ENCODE peak calls at places on chromosomes 1 and 21, in ten cellular contexts. B, O, V, D, H, R, I, L, J and Y are unnamed samples.
A peak's percentile ranks its signal among the peaks of the same experiment; 100 is the strongest.

GRCh38 chr1:25198731-25199231 is 33.5 kb downstream of the SYF2 start:
- DNase-seq in B (no peak), O (no peak), V (no peak), D (no peak), H (peak; percentile 22), R (no peak), I (no peak), L (no peak), J (no peak), Y (no peak)

GRCh38 chr1:84442256-84442655 is 36.8 kb upstream of the RPF1 start:
- DNase-seq in B (no peak), O (peak; percentile 77), V (peak; percentile 94), D (no peak), H (no peak), R (peak; percentile 65), I (no peak), L (no peak), J (no peak), Y (peak; percentile 88)

GRCh38 chr21:31180256-31181088 is 142.2 kb upstream of the KRTAP19-8 start:
- DNase-seq in B (no peak), O (no peak), V (peak; percentile 54), D (no peak), H (no peak), R (peak; percentile 39), I (no peak), L (no peak), J (no peak), Y (peak; percentile 3)

GRCh38 chr1:57987507-57987906 is 559.0 kb downstream of the OMA1 start:
- DNase-seq in B (no peak), O (no peak), V (no peak), D (no peak), H (no peak), R (no peak), I (no peak), L (no peak), J (no peak), Y (no peak)

GRCh38 chr1:37070126-37070525 is 35.8 kb upstream of the GRIK3 start:
- DNase-seq in B (no peak), O (no peak), V (no peak), D (no peak), H (no peak), R (no peak), I (no peak), L (no peak), J (no peak), Y (no peak)

GRCh38 chr1:50750021-50750619 is 209.9 kb downstream of the FAF1 start:
- DNase-seq in B (no peak), O (peak; percentile 18), V (peak; percentile 36), D (no peak), H (no peak), R (no peak), I (no peak), L (no peak), J (no peak), Y (peak; percentile 30)

GRCh38 chr1:2052096-2052569 is 1.9 kb downstream of the PRKCZ start:
- DNase-seq in B (no peak), O (no peak), V (no peak), D (no peak), H (no peak), R (no peak), I (no peak), L (no peak), J (no peak), Y (no peak)

GRCh38 chr1:185595835-185596667 is 138.1 kb upstream of the HMCN1 start:
- DNase-seq in B (no peak), O (peak; percentile 14), V (peak; percentile 56), D (peak; percentile 28), H (peak; percentile 55), R (peak; percentile 54), I (no peak), L (peak; percentile 71), J (no peak), Y (peak; percentile 22)

GRCh38 chr21:27261676-27262075 is 294.8 kb upstream of the ADAMTS5 start:
- DNase-seq in B (no peak), O (no peak), V (no peak), D (no peak), H (no peak), R (no peak), I (no peak), L (no peak), J (no peak), Y (no peak)

GRCh38 chr1:145708063-145708462 is 895 bp upstream of the PDZK1 start:
- DNase-seq in B (no peak), O (no peak), V (peak; percentile 66), D (no peak), H (no peak), R (peak; percentile 55), I (no peak), L (no peak), J (no peak), Y (peak; percentile 48)

GRCh38 chr1:41673806-41674205 is 189.3 kb upstream of the EDN2 start:
- DNase-seq in B (no peak), O (no peak), V (peak; percentile 17), D (peak; percentile 19), H (no peak), R (peak; percentile 58), I (no peak), L (no peak), J (no peak), Y (no peak)

GRCh38 chr1:222754386-222755139 is 17.6 kb downstream of the FAM177B start:
- DNase-seq in B (peak; percentile 70), O (peak; percentile 93), V (peak; percentile 96), D (no peak), H (no peak), R (no peak), I (peak; percentile 23), L (no peak), J (no peak), Y (peak; percentile 99)

GRCh38 chr1:198641506-198641905 is 2.7 kb downstream of the PTPRC start:
- DNase-seq in B (no peak), O (no peak), V (peak; percentile 43), D (no peak), H (no peak), R (no peak), I (no peak), L (no peak), J (no peak), Y (no peak)

GRCh38 chr1:41355356-41355755 is 5.9 kb upstream of the FOXO6 start:
- DNase-seq in B (no peak), O (no peak), V (no peak), D (no peak), H (no peak), R (no peak), I (no peak), L (no peak), J (no peak), Y (no peak)

GRCh38 chr1:24850353-24850905 is 79.6 kb downstream of the RUNX3 start:
- DNase-seq in B (no peak), O (no peak), V (peak; percentile 55), D (no peak), H (no peak), R (no peak), I (no peak), L (no peak), J (no peak), Y (no peak)

GRCh38 chr1:236301958-236302335 is 20.2 kb upstream of the ERO1B start:
- DNase-seq in B (no peak), O (no peak), V (no peak), D (no peak), H (peak; percentile 63), R (no peak), I (no peak), L (no peak), J (peak; percentile 55), Y (no peak)

GRCh38 chr1:236302941-236303340 is 21.2 kb upstream of the ERO1B start:
- DNase-seq in B (no peak), O (no peak), V (no peak), D (no peak), H (no peak), R (no peak), I (no peak), L (no peak), J (no peak), Y (no peak)

GRCh38 chr1:236301080-236301957 is 19.6 kb upstream of the ERO1B start:
- DNase-seq in B (no peak), O (no peak), V (no peak), D (no peak), H (peak; percentile 48), R (no peak), I (no peak), L (no peak), J (peak; percentile 89), Y (no peak)

GRCh38 chr1:236304682-236305081 is 22.9 kb upstream of the ERO1B start:
- DNase-seq in B (no peak), O (no peak), V (no peak), D (no peak), H (no peak), R (no peak), I (no peak), L (no peak), J (no peak), Y (no peak)

GRCh38 chr1:236303675-236304074 is 21.9 kb upstream of the ERO1B start:
- DNase-seq in B (no peak), O (no peak), V (no peak), D (peak; percentile 7), H (no peak), R (peak; percentile 62), I (no peak), L (no peak), J (no peak), Y (no peak)
- TF ChIP-seq CTCF in B (no peak), O (no peak), V (no peak), D (no peak), H (no peak), R (peak; percentile 19), I (no peak), L (no peak), J (no peak), Y (no peak)

GRCh38 chr1:32886012-32886827 is at the start of gene HPCA:
- DNase-seq in B (no peak), O (peak; percentile 26), V (peak; percentile 48), D (no peak), H (peak; percentile 68), R (peak; percentile 70), I (no peak), L (peak; percentile 90), J (no peak), Y (no peak)
- TF ChIP-seq CTCF in B (no peak), O (peak; percentile 61), V (peak; percentile 91), D (peak; percentile 18), H (peak; percentile 40), R (peak; percentile 59), I (peak; percentile 28), L (peak; percentile 30), J (peak; percentile 21), Y (peak; percentile 77)

DNA sequence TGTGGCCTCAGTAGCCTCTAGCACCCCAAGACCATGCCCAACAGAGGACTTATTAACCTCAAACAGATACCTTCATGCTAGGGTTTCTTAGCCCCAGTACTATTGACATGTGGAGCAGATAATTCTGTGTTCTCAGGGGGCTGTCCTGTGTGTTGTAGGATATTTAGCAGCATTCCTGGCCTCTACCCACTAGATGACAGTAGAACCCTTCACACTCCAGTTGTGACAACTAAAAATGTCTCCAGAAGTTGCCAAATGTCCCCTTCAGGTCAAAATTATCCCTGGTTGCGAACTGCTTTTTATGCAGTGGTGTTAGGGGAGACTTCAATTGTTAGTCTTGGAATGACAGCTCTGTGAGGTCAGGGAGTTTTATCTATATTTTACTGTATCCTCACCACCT is 8.1 kb downstream of the KAZN start:
- DNase-seq in B (no peak), O (no peak), V (no peak), D (no peak), H (no peak), R (no peak), I (no peak), L (no peak), J (no peak), Y (no peak)
- TF ChIP-seq CTCF in B (no peak), O (no peak), V (no peak), D (no peak), H (no peak), R (no peak), I (no peak), L (no peak), J (no peak), Y (no peak)

GRCh38 chr1:182281541-182281940 is 110.0 kb downstream of the GLUL start:
- DNase-seq in B (no peak), O (no peak), V (no peak), D (no peak), H (no peak), R (no peak), I (no peak), L (no peak), J (no peak), Y (no peak)
- TF ChIP-seq CTCF in B (no peak), O (no peak), V (no peak), D (no peak), H (no peak), R (no peak), I (no peak), L (no peak), J (no peak), Y (no peak)